ENCODE peak calls at places on chromosomes 11 and 22, in five cellular contexts. N is CD4-positive, alpha-beta T cell; X is aorta; G is lower lobe of right lung; T is astrocyte of the hippocampus. V is an unnamed sample.

GRCh38 chr11:113840932-113841664 is 34.3 kb downstream of the USP28 start:
- DNase-seq in N (no peak), X (no peak), G (no peak), T (no peak), V (no peak)

GRCh38 chr22:25942989-25943411 is 201.0 kb downstream of the MYO18B start:
- DNase-seq in N (no peak), X (no peak), G (no peak), T (no peak), V (peak)

GRCh38 chr22:27110985-27111451 is 453.6 kb downstream of the MIAT start:
- DNase-seq in N (no peak), X (no peak), G (no peak), T (peak), V (peak)

GRCh38 chr22:23521442-23522113 is 58.5 kb downstream of the IGLL1 start:
- DNase-seq in N (peak), X (peak), G (peak), T (peak), V (peak)

GRCh38 chr11:72007089-72007476 is 8.4 kb downstream of the IL18BP start:
- DNase-seq in N (no peak), X (no peak), G (no peak), T (no peak), V (no peak)

GRCh38 chr11:134559617-134559992 is 147.6 kb upstream of the B3GAT1 start:
- DNase-seq in N (no peak), X (no peak), G (no peak), T (no peak), V (no peak)

GRCh38 chr11:7967826-7968225 is 2.6 kb upstream of the NLRP10 start:
- DNase-seq in N (no peak), X (no peak), G (no peak), T (no peak), V (no peak)

GRCh38 chr11:1209371-1210057 is 13.4 kb upstream of the MUC5B start:
- DNase-seq in N (no peak), X (no peak), G (no peak), T (no peak), V (no peak)

GRCh38 chr11:64859542-64860414 is 15.3 kb upstream of the CDC42BPG start:
- DNase-seq in N (peak), X (no peak), G (no peak), T (no peak), V (no peak)

GRCh38 chr22:33537059-33537458 is 383.2 kb downstream of the LARGE1 start:
- DNase-seq in N (no peak), X (no peak), G (no peak), T (no peak), V (no peak)

GRCh38 chr22:41910599-41911291 is 4.1 kb downstream of the SHISA8 start:
- DNase-seq in N (peak), X (no peak), G (no peak), T (peak), V (peak)

GRCh38 chr11:102810943-102811528 is 13.1 kb upstream of the MMP1 start:
- DNase-seq in N (no peak), X (no peak), G (no peak), T (peak), V (peak)

GRCh38 chr22:30127749-30128166 is 47.5 kb downstream of the HORMAD2 start:
- DNase-seq in N (no peak), X (no peak), G (no peak), T (peak), V (peak)

GRCh38 chr11:120133216-120134105 is 4.5 kb downstream of the TRIM29 start:
- DNase-seq in N (no peak), X (peak), G (peak), T (no peak), V (no peak)

GRCh38 chr11:71240061-71240690 is 12.2 kb downstream of the SHANK2 start:
- DNase-seq in N (no peak), X (no peak), G (no peak), T (no peak), V (no peak)

GRCh38 chr11:8733847-8734246 is 51.3 kb downstream of the RPL27A start:
- DNase-seq in N (no peak), X (no peak), G (no peak), T (no peak), V (no peak)